ENCODE peak calls at places on chromosomes 6 and 20, in six cellular contexts. C is NCI-H446 treated with DMSO at 0.1 percent for 48 hours; E is activated CD4-positive, alpha-beta T cell treated with anti-CD3 and anti-CD28 coated beads, Interleukin-2, amount 10 ng/mL, durations not matched to agents 7 days and 5 days; S is GM03348; P is neuronal stem cell; B is DMS 273 treated with DMSO at 0.1 percent for 48 hours. R is an unnamed sample.

GRCh38 chr20:25223765-25224720 is 23.8 kb upstream of the PYGB start:
- DNase-seq in C (no peak), E (no peak), S (no peak), P (no peak), B (no peak), R (no peak)

GRCh38 chr6:152682141-152682540 is 15.6 kb upstream of the MYCT1 start:
- DNase-seq in C (no peak), E (no peak), S (no peak), P (no peak), B (no peak), R (no peak)

GRCh38 chr6:108690326-108691000 is 129.7 kb downstream of the FOXO3 start:
- DNase-seq in C (no peak), E (no peak), S (peak), P (no peak), B (no peak), R (no peak)

GRCh38 chr6:2853766-2854393 is 12.2 kb upstream of the SERPINB1 start:
- DNase-seq in C (no peak), E (peak), S (peak), P (no peak), B (no peak), R (no peak)

GRCh38 chr6:167678102-167679101 is 148.3 kb upstream of the AFDN start:
- DNase-seq in C (no peak), E (no peak), S (no peak), P (peak), B (no peak), R (no peak)

GRCh38 chr6:33199687-33200233 is 705 bp downstream of the RXRB start:
- DNase-seq in C (peak), E (peak), S (peak), P (no peak), B (no peak), R (peak)

GRCh38 chr6:17932362-17932852 is 55.0 kb downstream of the KIF13A start:
- DNase-seq in C (peak), E (no peak), S (peak), P (no peak), B (no peak), R (peak)

GRCh38 chr6:116144590-116144989 is 18.7 kb upstream of the COL10A1 start:
- DNase-seq in C (no peak), E (no peak), S (peak), P (no peak), B (no peak), R (no peak)

GRCh38 chr6:71181565-71181964 is 107.0 kb upstream of the OGFRL1 start:
- DNase-seq in C (no peak), E (no peak), S (peak), P (peak), B (no peak), R (no peak)

GRCh38 chr20:58069796-58070663 is 158.4 kb downstream of the ANKRD60 start:
- DNase-seq in C (no peak), E (no peak), S (no peak), P (no peak), B (no peak), R (no peak)

GRCh38 chr6:21997414-21998037 is 299.3 kb downstream of the PRL start:
- DNase-seq in C (no peak), E (no peak), S (no peak), P (no peak), B (peak), R (no peak)

GRCh38 chr20:58228484-58229197 is at the start of gene ANKRD60:
- DNase-seq in C (no peak), E (no peak), S (peak), P (peak), B (no peak), R (no peak)

GRCh38 chr6:98924647-98925046 is 23.1 kb downstream of the FBXL4 start:
- DNase-seq in C (no peak), E (no peak), S (no peak), P (no peak), B (no peak), R (peak)

GRCh38 chr6:48979806-48980205 is 483.2 kb downstream of the MMUT start:
- DNase-seq in C (no peak), E (no peak), S (no peak), P (no peak), B (no peak), R (no peak)

GRCh38 chr6:42307141-42307470 is 89.4 kb upstream of the MRPS10 start:
- DNase-seq in C (no peak), E (no peak), S (no peak), P (no peak), B (no peak), R (no peak)

GRCh38 chr20:8305449-8305978 is 173.4 kb downstream of the PLCB1 start:
- DNase-seq in C (no peak), E (peak), S (peak), P (peak), B (no peak), R (peak)

GRCh38 chr6:170134077-170135040 is 156.5 kb downstream of the DLL1 start:
- DNase-seq in C (no peak), E (no peak), S (no peak), P (peak), B (no peak), R (no peak)

GRCh38 chr20:41436679-41437078 is 70.1 kb upstream of the EMILIN3 start:
- DNase-seq in C (no peak), E (no peak), S (peak), P (no peak), B (no peak), R (no peak)

GRCh38 chr20:32574296-32575226 is 10.6 kb downstream of the NOL4L start:
- DNase-seq in C (no peak), E (no peak), S (peak), P (no peak), B (no peak), R (no peak)

GRCh38 chr6:125584468-125584939 is 164.9 kb upstream of the HEY2 start:
- DNase-seq in C (no peak), E (no peak), S (no peak), P (peak), B (no peak), R (peak)

R was measured in Right ventricle myocardium inferior.